ENCODE peak calls at places on chromosomes 1 and 21, in five cellular contexts. Z is Peyer's patch, J is stomach, O is esophagus muscularis mucosa, S is suprapubic skin. G is an unnamed sample.

GRCh38 chr1:23593556-23594148 is 34.4 kb upstream of the ID3 start:
- DNase-seq in Z (peak), J (no peak), O (no peak), S (peak), G (peak)

GRCh38 chr1:194865367-194865766 is 1679.0 kb upstream of the B3GALT2 start:
- DNase-seq in Z (no peak), J (no peak), O (no peak), S (no peak), G (no peak)

GRCh38 chr1:116265931-116266863 is 106.8 kb upstream of the ATP1A1 start:
- DNase-seq in Z (no peak), J (no peak), O (no peak), S (no peak), G (no peak)

GRCh38 chr1:41331546-41331917 is 29.7 kb upstream of the FOXO6 start:
- DNase-seq in Z (no peak), J (no peak), O (peak), S (no peak), G (no peak)

GRCh38 chr1:230317823-230318819 is 108.0 kb downstream of the PGBD5 start:
- DNase-seq in Z (no peak), J (peak), O (no peak), S (peak), G (no peak)

GRCh38 chr1:226863446-226863845 is 7.0 kb upstream of the PSEN2 start:
- DNase-seq in Z (no peak), J (no peak), O (no peak), S (no peak), G (peak)

GRCh38 chr1:147084273-147085096 is 87.8 kb downstream of the PRKAB2 start:
- DNase-seq in Z (peak), J (peak), O (peak), S (peak), G (peak)

GRCh38 chr1:205913451-205914204 is 29.6 kb downstream of the SLC26A9 start:
- DNase-seq in Z (no peak), J (peak), O (no peak), S (no peak), G (no peak)

GRCh38 chr1:233627376-233627775 is 13.5 kb downstream of the KCNK1 start:
- DNase-seq in Z (no peak), J (no peak), O (no peak), S (no peak), G (no peak)

GRCh38 chr21:21238882-21239400 is 240.7 kb downstream of the NCAM2 start:
- DNase-seq in Z (no peak), J (no peak), O (no peak), S (no peak), G (no peak)

GRCh38 chr1:204702552-204703270 is 17.2 kb upstream of the LRRN2 start:
- DNase-seq in Z (no peak), J (no peak), O (no peak), S (no peak), G (no peak)

GRCh38 chr1:79204774-79205173 is 198.2 kb upstream of the ADGRL4 start:
- DNase-seq in Z (no peak), J (no peak), O (no peak), S (no peak), G (no peak)

GRCh38 chr1:17661546-17662157 is 93.5 kb upstream of the ACTL8 start:
- DNase-seq in Z (peak), J (peak), O (no peak), S (no peak), G (peak)

DNA sequence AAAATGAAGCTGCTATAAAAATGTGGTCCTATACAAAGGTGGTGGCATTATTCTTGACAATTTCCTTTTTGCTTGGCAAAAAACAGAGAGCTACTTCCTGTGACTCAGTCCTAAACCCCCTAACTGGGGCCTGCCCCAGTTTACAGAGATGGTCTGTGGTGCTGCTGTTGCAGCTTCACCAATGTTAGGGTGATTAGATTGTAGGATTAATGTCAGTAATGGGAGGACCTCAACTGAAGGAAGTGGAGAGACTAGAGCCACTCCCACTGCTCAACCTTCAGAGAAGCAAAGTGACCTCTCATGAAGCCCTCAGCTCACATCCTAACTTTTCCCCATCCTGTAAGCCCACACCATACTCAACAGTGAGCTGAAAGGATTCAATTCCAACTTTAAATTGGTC is 3.6 kb downstream of the S100A6 start:
- DNase-seq in Z (no peak), J (no peak), O (no peak), S (peak), G (no peak)
- TF ChIP-seq POLR2A in Z (no peak), J (no peak), O (no peak), S (no peak), G (no peak)

DNA sequence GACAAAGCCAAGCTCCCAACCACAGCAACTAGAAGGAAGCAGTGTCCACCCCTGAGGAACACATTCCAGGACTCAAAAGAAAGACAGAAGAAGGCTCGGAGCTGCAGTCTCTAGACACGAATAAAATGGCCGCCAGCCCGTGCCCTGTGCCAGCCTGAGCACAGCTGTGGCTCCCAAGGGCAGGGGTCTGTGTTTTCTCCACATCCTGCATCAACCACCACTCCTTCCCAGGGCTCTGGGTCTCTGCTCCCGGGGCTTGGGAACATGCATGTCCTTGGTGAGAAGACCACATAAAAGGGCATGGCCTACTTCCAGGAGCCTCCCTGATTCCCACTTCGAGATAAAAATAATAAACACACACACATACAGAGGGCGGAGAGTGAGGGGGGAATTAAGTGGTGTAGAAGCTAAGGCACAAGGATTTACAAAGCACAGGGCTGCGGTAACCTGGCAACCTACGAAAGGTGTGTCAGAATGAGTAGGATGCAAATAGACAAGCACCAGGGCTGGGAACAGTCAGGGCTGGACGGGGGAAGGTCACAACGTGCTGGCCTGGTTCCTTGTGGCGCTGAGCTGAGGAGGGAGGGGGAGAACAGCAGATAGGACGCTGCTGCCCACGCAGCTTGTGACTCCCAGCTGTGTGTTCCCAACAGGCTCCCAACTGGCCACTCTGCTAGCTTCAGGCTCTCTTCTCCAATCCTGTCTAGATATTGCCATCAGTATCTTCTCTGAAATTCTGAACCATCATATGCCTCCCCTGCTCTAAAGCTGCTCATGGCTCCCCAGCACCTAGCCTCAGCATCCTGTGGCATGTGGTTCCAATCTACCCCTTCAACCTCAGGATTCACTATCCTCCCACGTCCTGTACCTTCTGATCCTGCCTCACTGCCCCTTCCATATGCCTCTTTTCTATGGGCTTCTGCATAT is 72.5 kb downstream of the CD34 start:
- DNase-seq in Z (no peak), J (peak), O (no peak), S (no peak), G (no peak)
- TF ChIP-seq POLR2A in Z (no peak), J (no peak), O (no peak), S (no peak), G (no peak)

DNA sequence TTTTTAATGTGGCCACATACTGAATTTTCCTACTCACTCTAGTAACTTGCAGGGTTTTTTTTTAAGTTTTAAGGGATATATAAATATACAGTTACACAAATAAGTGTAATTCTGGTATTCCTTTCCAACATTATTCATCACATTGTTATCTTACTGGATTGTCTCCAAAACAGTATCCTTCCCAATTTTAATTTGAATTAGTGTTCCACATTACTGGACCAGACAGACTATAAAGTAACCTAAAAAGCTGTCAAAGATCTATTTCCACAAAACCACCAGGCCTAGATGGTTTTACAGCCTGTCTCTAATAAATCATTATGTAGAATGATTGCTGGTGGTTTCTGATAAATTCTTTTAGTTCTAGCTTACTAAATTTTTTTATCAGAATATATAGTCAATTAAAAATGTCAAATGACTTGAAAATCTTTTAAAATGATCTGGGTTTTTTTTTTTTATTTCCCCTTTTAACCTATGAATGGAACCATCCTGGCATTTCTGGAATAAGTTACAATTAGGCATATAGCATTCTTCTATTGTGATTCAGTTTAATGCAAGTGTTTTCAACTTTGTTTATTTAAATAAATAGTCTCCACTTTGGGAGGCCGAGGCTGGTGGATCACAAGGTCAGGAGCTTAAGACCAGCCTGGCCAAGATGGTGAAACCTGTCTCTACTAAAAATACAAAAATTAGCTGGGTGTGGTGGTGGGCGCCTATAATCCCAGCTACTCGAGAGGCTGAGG is 59.3 kb downstream of the PACC1 start:
- DNase-seq in Z (no peak), J (no peak), O (no peak), S (no peak), G (no peak)
- TF ChIP-seq POLR2A in Z (no peak), J (no peak), O (no peak), S (no peak), G (no peak)

GRCh38 chr21:43937898-43938309 is 72.9 kb downstream of the AGPAT3 start:
- DNase-seq in Z (peak), J (no peak), O (no peak), S (no peak), G (no peak)
- TF ChIP-seq POLR2A in Z (no peak), J (no peak), O (no peak), S (no peak), G (no peak)

DNA sequence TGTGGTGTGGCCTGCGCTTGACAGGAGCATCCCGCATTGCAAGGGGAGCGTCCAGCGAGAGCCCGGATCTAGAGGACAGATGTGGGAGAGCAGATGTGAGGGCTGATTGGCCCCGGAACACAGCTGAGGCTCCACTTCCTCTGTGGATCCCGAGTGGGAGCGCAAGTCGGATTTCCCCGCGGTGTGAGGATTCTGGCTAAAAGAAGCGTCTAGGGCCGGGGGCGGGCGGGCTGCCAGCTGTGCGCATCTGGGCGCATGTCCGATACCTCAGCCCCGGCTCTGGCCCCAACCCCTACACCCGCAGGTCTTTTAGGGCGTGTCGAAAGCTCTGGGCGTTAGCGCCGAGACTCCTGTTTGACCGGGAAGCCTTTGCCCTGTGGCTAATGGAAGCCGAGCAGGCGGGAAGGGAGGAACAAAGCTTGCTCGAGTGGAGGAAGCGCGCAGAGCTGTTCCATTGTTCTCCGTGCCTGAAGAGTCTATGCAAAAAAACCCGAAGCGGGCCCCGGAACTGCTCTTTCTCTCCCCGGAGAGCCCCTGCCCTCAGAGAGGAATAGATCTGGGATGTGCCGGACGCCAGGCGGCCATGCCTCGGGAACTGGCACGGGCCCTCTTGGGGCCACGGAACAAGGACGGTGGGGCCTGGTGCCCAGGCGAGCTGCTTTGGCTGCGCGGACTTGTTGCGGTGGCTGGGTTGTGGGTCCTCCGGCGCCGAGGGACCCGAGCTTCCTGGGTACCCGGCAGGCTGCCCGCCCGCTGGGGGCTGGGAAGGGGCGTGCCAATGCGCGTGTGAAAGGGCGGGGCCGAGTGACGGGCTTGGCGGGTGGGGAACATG is 111.1 kb downstream of the NAV1 start:
- DNase-seq in Z (no peak), J (peak), O (peak), S (peak), G (no peak)
- TF ChIP-seq POLR2A in Z (peak), J (peak), O (no peak), S (no peak), G (no peak)

DNA sequence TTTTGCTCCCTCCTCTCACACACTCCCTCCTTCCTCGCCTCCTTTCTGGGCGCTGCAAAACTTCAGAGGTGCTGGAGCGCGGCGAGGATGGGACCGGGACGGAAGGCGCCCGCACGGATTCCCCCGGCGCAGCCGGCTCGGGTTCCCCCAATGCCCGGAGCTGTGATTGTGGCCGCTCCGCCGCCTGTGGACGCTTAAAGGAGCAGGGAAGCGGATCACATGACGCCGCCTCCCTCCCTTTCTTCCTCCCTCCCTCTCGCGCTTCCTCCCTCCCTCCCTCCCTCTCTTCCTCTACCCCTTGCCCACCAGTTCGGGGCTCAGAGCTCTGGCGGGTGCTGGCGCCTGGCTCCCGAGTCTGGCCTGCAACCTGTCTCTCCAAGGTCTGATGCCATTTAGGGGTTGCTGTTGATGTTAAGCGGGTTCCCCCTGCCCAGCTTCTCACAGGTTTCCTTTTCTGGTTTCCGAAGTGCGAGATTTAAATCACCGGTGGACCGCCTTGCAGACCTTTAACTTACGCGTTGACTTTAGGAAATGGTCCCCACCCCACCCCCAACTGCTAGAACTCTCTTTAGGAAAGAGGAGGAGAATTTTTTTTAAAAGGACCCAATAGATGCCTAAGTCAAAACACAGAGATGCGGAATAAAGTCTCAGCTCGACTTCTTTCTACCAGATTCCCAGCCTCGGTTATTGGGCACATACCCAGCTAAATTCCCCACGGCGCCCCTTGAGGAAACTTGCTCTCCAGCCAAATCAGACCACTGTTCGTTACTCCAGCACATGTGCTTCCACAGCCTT is at the start of gene WLS:
- DNase-seq in Z (no peak), J (peak), O (peak), S (peak), G (peak)
- TF ChIP-seq POLR2A in Z (peak), J (peak), O (peak), S (peak), G (peak)

DNA sequence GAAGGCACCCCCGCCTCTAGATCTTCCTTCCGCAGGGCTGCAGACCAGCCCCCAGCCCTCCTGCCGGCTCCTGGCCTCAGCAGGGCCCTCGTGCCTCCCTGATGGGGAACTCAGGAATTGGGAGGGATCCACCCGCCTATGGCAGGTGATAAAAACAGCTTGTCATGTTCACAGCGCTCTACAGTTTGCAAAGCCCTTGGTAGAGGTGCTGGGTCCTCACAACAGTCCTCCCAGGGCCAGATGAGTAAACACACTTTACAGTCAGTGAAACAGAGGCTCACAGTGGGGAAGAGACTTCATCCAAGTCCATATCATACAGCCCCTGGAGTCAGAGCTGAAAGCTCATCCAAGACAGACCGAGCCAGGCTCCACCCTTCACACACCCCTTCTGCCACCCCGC is 97.0 kb upstream of the IFFO2 start:
- DNase-seq in Z (no peak), J (no peak), O (no peak), S (no peak), G (no peak)
- TF ChIP-seq POLR2A in Z (no peak), J (no peak), O (no peak), S (no peak), G (no peak)

GRCh38 chr1:94925561-94926364 is 1.1 kb downstream of the CNN3 start:
- DNase-seq in Z (peak), J (peak), O (peak), S (peak), G (peak)

GRCh38 chr1:94924967-94925366 is 1.9 kb downstream of the CNN3 start:
- DNase-seq in Z (no peak), J (no peak), O (no peak), S (no peak), G (no peak)

GRCh38 chr1:94926915-94927404 is at the start of gene CNN3:
- DNase-seq in Z (peak), J (peak), O (peak), S (peak), G (peak)

GRCh38 chr1:94927405-94928175 is 680 bp upstream of the CNN3 start:
- DNase-seq in Z (peak), J (no peak), O (no peak), S (peak), G (no peak)

DNA sequence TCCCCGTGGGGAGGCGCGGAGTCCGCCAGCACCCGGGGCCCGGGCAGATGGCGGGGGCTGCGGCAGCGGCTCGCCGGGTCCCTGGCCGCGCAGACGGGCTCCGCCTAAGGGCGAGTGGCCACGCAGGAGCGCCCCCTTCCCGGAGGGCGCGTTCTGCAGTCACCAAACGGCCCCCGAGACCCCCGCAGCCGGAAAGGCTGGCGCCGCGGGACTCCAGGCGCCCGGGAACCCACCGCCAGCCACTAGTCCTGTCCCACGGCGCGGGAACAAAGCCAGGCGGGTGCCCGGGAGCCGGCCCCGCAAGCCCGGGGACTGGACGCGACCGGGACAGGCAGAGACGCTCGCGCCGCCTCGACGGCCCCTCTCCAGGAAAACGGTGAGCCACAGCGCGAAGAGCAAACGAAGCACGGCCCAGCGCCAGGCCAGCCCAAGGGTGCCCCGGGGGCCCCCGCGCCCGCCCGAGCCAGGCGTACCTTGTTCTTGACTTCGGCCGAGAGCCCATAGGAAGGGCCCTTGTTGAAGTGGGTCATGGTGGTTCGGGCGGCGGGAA is 470 bp downstream of the CNN3 start:
- DNase-seq in Z (peak), J (peak), O (no peak), S (peak), G (no peak)
- TF ChIP-seq POLR2A in Z (no peak), J (no peak), O (no peak), S (no peak), G (no peak)

GRCh38 chr1:153546796-153547559 is 1.4 kb upstream of the S100A4 start:
- DNase-seq in Z (no peak), J (no peak), O (no peak), S (no peak), G (no peak)

GRCh38 chr1:153544453-153545066 is 1.0 kb downstream of the S100A4 start:
- DNase-seq in Z (no peak), J (no peak), O (no peak), S (no peak), G (no peak)

GRCh38 chr1:153543738-153544135 is 1.9 kb downstream of the S100A4 start:
- DNase-seq in Z (no peak), J (no peak), O (no peak), S (no peak), G (no peak)

GRCh38 chr1:153546371-153546770 is 765 bp upstream of the S100A4 start:
- DNase-seq in Z (no peak), J (no peak), O (no peak), S (no peak), G (no peak)

GRCh38 chr1:153545067-153546055 is at the start of gene S100A4:
- DNase-seq in Z (peak), J (peak), O (peak), S (peak), G (no peak)
- TF ChIP-seq POLR2A in Z (peak), J (no peak), O (peak), S (peak), G (peak)

G was measured in H54.